ENCODE peak calls at places on chromosome 11, in seven cellular contexts. L, O, X, I, H, P and S are unnamed samples.

GRCh38 chr11:117492578-117493251 is 165.1 kb downstream of the CEP164 start:
- DNase-seq in P (no peak), L (no peak), H (peak; percentile 89), O (no peak), I (no peak), X (no peak), S (no peak)

GRCh38 chr11:44731685-44732411 is 5.1 kb downstream of the TSPAN18 start:
- DNase-seq in P (no peak), I (peak; percentile 24), X (no peak), O (no peak), L (no peak), H (no peak), S (no peak)

GRCh38 chr11:106160494-106160893 is 83.0 kb downstream of the AASDHPPT start:
- DNase-seq in I (no peak), O (no peak), H (no peak), X (no peak), L (no peak), P (no peak), S (no peak)

GRCh38 chr11:59283311-59283710 is 70.6 kb upstream of the MPEG1 start:
- DNase-seq in L (no peak), O (no peak), X (no peak), P (no peak), I (no peak), H (no peak), S (no peak)

GRCh38 chr11:60847906-60848305 is 6.0 kb downstream of the CCDC86 start:
- DNase-seq in L (no peak), P (no peak), I (no peak), O (no peak), H (no peak), X (no peak), S (no peak)

GRCh38 chr11:60871378-60872061 is 4.2 kb downstream of the ZP1 start:
- DNase-seq in P (peak; percentile 43), O (no peak), X (no peak), L (peak; percentile 42), I (peak; percentile 46), H (no peak), S (peak; percentile 59)

GRCh38 chr11:60987577-60988277 is 16.2 kb downstream of the CD6 start:
- DNase-seq in P (no peak), L (no peak), X (no peak), I (no peak), O (no peak), H (no peak), S (no peak)

GRCh38 chr11:64711944-64712306 is 11.1 kb downstream of the NRXN2 start:
- DNase-seq in P (no peak), X (no peak), L (no peak), H (no peak), O (no peak), I (no peak), S (no peak)

GRCh38 chr11:101446238-101446637 is 137.6 kb downstream of the TRPC6 start:
- DNase-seq in X (no peak), I (no peak), O (no peak), P (no peak), H (no peak), L (peak; percentile 56), S (no peak)

GRCh38 chr11:1935156-1936071 is 11.7 kb upstream of the MRPL23 start:
- DNase-seq in P (no peak), H (no peak), I (no peak), X (no peak), L (no peak), O (peak; percentile 8), S (peak; percentile 46)

GRCh38 chr11:12185914-12186313 is 75.5 kb downstream of the MICAL2 start:
- DNase-seq in X (no peak), O (no peak), L (peak; percentile 87), H (peak; percentile 59), P (peak; percentile 53), I (peak; percentile 93), S (peak; percentile 79)

GRCh38 chr11:102589047-102589459 is 36.1 kb downstream of the MMP20 start:
- DNase-seq in P (no peak), L (no peak), O (no peak), X (no peak), H (no peak), I (no peak), S (no peak)

DNA sequence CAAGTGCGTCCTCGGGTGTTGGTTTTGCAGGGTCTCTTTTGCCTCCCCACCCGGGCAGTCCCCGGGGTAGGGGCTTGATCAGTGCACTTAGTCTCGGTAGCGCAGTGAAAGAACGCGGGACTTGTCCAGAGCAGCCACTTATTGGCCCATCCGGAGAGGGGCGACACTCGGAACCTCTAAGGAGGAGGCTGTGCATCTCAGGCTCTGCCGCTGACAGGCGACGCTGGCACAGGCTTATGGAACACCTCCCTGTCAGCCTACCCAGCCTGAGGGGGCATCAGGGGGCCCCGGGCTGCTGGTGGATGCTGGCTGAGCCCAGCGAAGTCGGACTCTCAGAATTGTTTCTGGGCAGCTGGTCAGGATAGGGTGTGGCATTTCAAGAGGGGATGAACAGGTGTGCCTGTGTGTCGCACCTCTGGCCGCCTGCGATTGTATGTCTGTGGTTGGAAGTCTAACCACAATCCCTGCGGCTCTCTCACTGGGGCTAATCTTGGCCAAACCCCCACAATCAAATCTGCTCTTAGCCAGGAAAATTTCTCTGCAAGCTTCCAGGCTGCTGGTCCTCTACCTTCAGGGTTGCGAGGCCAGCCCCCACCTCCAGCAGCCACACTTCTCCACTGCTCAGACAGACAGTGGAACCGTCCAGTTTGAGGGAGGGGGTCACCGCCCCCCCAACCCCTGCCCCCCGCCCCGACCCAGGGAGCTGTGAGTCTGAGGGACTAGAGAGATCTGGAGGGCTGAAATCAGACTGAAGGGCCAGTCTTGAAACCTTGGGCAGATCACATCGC is 814 bp downstream of the ATG16L2 start:
- DNase-seq in L (peak; percentile 54), H (peak; percentile 88), I (peak; percentile 89), X (peak; percentile 54), P (peak; percentile 41), O (no peak), S (peak; percentile 56)
- H3K4me1 ChIP-seq in L (peaks cover 22% of the 10 kb centered on the region), H (peaks cover 15% of the 10 kb centered on the region), I (peaks cover 28% of the 10 kb centered on the region), X (peaks cover 37% of the 10 kb centered on the region), P (peaks cover 40% of the 10 kb centered on the region), O (peaks cover 27% of the 10 kb centered on the region), S (peaks cover 6% of the 10 kb centered on the region)

DNA sequence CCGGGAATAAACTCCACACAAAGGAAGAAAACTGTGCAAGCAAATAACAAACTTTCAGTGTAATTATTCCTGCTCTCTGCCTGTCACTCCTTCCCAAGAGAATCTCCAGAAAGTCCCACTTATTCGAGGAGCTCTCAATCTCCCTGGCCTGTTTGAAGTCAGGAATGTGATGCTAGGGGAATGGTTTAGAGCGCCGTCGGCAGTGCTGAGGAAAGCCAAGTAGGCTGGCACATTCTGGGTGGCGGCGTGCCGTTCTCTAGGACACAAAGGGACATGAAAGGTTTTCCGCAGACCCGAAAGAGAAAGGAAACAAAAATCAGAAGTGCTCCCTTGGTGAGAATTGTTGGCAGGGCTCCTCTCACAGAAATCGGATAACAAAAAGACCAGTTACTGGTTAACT is 81.9 kb downstream of the RCN1 start:
- DNase-seq in I (no peak), L (peak; percentile 4), H (peak; percentile 59), O (no peak), X (no peak), P (no peak), S (no peak)
- H3K4me3 ChIP-seq in I (peak overlapping the region; percentile 73), L (no peak overlapping the region), H (no peak overlapping the region), O (no peak overlapping the region), X (no peak overlapping the region), P (peak overlapping the region; percentile 42), S (peak overlapping the region; percentile 34)

GRCh38 chr11:73324665-73325035 is 16.6 kb downstream of the ARHGEF17 start:
- DNase-seq in I (no peak), X (no peak), H (no peak), O (no peak), L (no peak), P (no peak), S (no peak)

GRCh38 chr11:73326929-73327811 is 19.1 kb downstream of the ARHGEF17 start:
- DNase-seq in L (peak; percentile 82), O (no peak), H (no peak), P (no peak), X (no peak), I (peak; percentile 85), S (peak; percentile 36)

GRCh38 chr11:73330569-73331093 is 22.6 kb downstream of the ARHGEF17 start:
- DNase-seq in X (peak; percentile 48), H (peak; percentile 64), I (peak; percentile 78), P (no peak), O (no peak), L (peak; percentile 61), S (no peak)

GRCh38 chr11:73325036-73325981 is 17.2 kb downstream of the ARHGEF17 start:
- DNase-seq in L (peak; percentile 56), P (no peak), H (no peak), O (no peak), I (peak; percentile 83), X (peak; percentile 66), S (no peak)

GRCh38 chr11:73327812-73328364 is 19.8 kb downstream of the ARHGEF17 start:
- DNase-seq in L (no peak), O (no peak), H (no peak), P (no peak), X (no peak), I (no peak), S (no peak)
- H3K4me1 ChIP-seq in L (peaks cover 68% of the 10 kb centered on the region), O (peaks cover 15% of the 10 kb centered on the region), H (peaks cover 77% of the 10 kb centered on the region), P (peaks cover 98% of the 10 kb centered on the region), X (peaks cover 96% of the 10 kb centered on the region), I (peaks cover 76% of the 10 kb centered on the region), S (peaks cover 40% of the 10 kb centered on the region)

GRCh38 chr11:45932217-45932616 is 9.8 kb downstream of the LARGE2 start:
- DNase-seq in I (no peak), L (no peak), O (no peak), X (no peak), H (no peak), P (no peak), S (no peak)

GRCh38 chr11:45933131-45933821 is 10.8 kb downstream of the LARGE2 start:
- DNase-seq in H (no peak), X (no peak), L (peak; percentile 71), O (no peak), I (peak; percentile 39), P (no peak), S (no peak)

GRCh38 chr11:45934580-45935318 is 12.3 kb downstream of the LARGE2 start:
- DNase-seq in P (no peak), I (no peak), H (no peak), X (no peak), O (no peak), L (no peak), S (no peak)

GRCh38 chr11:45935349-45936064 is 13.1 kb downstream of the LARGE2 start:
- DNase-seq in X (no peak), H (no peak), L (no peak), I (no peak), O (no peak), P (no peak), S (no peak)

DNA sequence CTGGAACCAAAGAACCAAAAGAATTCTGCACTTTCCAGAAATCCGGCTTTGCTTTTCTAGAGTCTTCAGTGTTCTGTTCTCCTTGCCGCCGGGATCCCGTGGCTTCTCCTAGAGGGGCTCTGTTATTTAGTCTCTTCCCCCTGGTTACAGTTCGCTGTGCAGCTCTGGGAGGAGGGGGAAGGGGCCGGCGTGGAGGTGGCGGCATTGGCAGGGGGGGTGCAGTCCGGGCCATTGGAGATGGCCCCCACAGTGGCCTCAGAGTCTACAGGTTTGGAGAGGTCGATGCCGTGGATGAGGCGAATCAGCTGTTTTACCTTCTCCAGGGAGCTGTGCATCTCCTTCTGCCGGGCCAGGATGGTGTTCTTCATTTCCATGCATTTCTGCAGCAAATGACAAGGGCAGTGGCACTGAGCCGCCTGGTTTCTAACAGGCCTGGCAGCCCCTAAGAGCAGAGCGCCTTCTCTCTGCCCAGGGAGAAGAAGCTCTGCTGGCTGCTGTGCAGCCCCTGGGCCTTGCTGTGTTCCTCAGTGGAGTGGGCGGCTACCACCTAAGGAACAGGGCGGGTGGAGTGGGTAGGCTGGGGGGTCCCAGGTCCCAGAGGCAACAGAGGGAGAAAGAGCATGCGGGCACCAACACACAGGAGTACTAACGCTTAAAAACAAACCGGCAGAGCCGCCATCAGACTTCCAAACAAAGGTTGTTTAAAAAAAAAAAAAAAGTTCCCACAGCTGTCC is 11.6 kb downstream of the LARGE2 start:
- DNase-seq in H (no peak), P (no peak), X (no peak), L (no peak), O (no peak), I (no peak), S (no peak)
- H3K4me3 ChIP-seq in H (no peak overlapping the region), P (no peak overlapping the region), X (no peak overlapping the region), L (no peak overlapping the region), O (no peak overlapping the region), I (no peak overlapping the region), S (no peak overlapping the region)